ENCODE peak calls at places on chromosomes 11 and 22, in five cellular contexts. One of them, this sample, is unnamed.

GRCh38 chr11:16804104-16804947 is 65.9 kb downstream of the C11orf58 start:
- DNase-seq in tibial nerve: no peak
- DNase-seq in fibroblast of pulmonary artery: peak; percentile 93
- DNase-seq in choroid plexus epithelial cell: peak; percentile 93
- DNase-seq in A549: no peak
- DNase-seq in this sample: no peak

GRCh38 chr11:554824-555499 is 5.6 kb downstream of the LMNTD2 start:
- DNase-seq in tibial nerve: no peak
- DNase-seq in fibroblast of pulmonary artery: peak; percentile 40
- DNase-seq in choroid plexus epithelial cell: peak; percentile 52
- DNase-seq in A549: peak; percentile 69
- DNase-seq in this sample: peak; percentile 62

GRCh38 chr11:108069947-108070346 is 51.4 kb upstream of the ACAT1 start:
- DNase-seq in tibial nerve: no peak
- DNase-seq in fibroblast of pulmonary artery: peak; percentile 53
- DNase-seq in choroid plexus epithelial cell: peak; percentile 79
- DNase-seq in A549: no peak
- DNase-seq in this sample: no peak

GRCh38 chr11:126039485-126040271 is 23.0 kb downstream of the CDON start:
- DNase-seq in tibial nerve: no peak
- DNase-seq in fibroblast of pulmonary artery: no peak
- DNase-seq in choroid plexus epithelial cell: no peak
- DNase-seq in A549: no peak
- DNase-seq in this sample: no peak

GRCh38 chr11:120756931-120757330 is 245.4 kb downstream of the GRIK4 start:
- DNase-seq in tibial nerve: no peak
- DNase-seq in fibroblast of pulmonary artery: no peak
- DNase-seq in choroid plexus epithelial cell: no peak
- DNase-seq in A549: no peak
- DNase-seq in this sample: no peak

GRCh38 chr22:48629631-48630443 is 1197.8 kb downstream of the BRD1 start:
- DNase-seq in tibial nerve: no peak
- DNase-seq in fibroblast of pulmonary artery: no peak
- DNase-seq in choroid plexus epithelial cell: no peak
- DNase-seq in A549: no peak
- DNase-seq in this sample: peak; percentile 60

GRCh38 chr22:27380826-27381225 is 420.7 kb downstream of the MN1 start:
- DNase-seq in tibial nerve: no peak
- DNase-seq in fibroblast of pulmonary artery: no peak
- DNase-seq in choroid plexus epithelial cell: no peak
- DNase-seq in A549: no peak
- DNase-seq in this sample: no peak

GRCh38 chr22:36552300-36552699 is 23.3 kb upstream of the EIF3D start:
- DNase-seq in tibial nerve: no peak
- DNase-seq in fibroblast of pulmonary artery: no peak
- DNase-seq in choroid plexus epithelial cell: no peak
- DNase-seq in A549: no peak
- DNase-seq in this sample: no peak

GRCh38 chr11:92111291-92111690 is 113.3 kb upstream of the FAT3 start:
- DNase-seq in tibial nerve: no peak
- DNase-seq in fibroblast of pulmonary artery: no peak
- DNase-seq in choroid plexus epithelial cell: no peak
- DNase-seq in A549: no peak
- DNase-seq in this sample: no peak

GRCh38 chr11:70203749-70204465 is 811 bp downstream of the FADD start:
- DNase-seq in tibial nerve: no peak
- DNase-seq in fibroblast of pulmonary artery: peak; percentile 88
- DNase-seq in choroid plexus epithelial cell: peak; percentile 92
- DNase-seq in A549: peak; percentile 54
- DNase-seq in this sample: peak; percentile 53

GRCh38 chr11:70205766-70206165 is 2.7 kb downstream of the FADD start:
- DNase-seq in tibial nerve: no peak
- DNase-seq in fibroblast of pulmonary artery: no peak
- DNase-seq in choroid plexus epithelial cell: no peak
- DNase-seq in A549: no peak
- DNase-seq in this sample: no peak

GRCh38 chr11:70204466-70204799 is 1.3 kb downstream of the FADD start:
- DNase-seq in tibial nerve: no peak
- DNase-seq in fibroblast of pulmonary artery: no peak
- DNase-seq in choroid plexus epithelial cell: no peak
- DNase-seq in A549: no peak
- DNase-seq in this sample: no peak

GRCh38 chr11:70206226-70206785 is 3.2 kb downstream of the FADD start:
- DNase-seq in tibial nerve: no peak
- DNase-seq in fibroblast of pulmonary artery: no peak
- DNase-seq in choroid plexus epithelial cell: no peak
- DNase-seq in A549: no peak
- DNase-seq in this sample: no peak

DNA sequence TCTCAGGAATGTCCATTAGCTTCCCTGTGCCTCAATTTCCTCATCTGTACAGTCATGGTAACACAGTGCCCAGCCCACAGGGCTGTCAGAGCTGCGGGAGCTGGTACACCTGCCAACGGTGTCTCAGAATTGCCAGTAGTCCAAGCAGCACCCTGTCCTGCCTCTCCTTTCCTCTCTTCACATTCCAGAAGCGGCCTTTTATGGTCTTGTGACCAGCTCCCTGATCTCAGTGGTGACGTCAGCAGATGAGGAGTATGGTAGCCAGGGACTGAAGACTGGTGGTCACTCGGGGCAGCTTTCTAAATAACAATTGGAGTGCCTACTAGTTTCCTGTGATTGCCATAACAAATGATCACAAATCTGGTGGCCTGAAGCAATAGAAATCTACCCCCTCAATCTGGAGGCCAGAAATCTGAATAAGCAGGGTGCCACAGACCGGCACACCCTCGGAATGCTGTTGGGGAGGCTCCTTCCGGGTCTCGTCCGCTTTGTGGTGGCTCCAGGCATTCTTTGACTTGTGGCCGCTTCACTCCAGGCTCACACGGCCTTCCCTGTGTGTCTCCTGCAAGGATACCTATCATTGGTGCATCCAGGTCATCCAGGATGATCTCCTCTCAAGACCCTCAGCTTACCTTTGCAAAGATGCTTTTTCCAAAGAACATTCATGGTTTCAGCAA is 2.1 kb downstream of the FADD start:
- DNase-seq in tibial nerve: no peak
- DNase-seq in fibroblast of pulmonary artery: peak; percentile 35
- DNase-seq in choroid plexus epithelial cell: peak; percentile 44
- DNase-seq in A549: no peak
- DNase-seq in this sample: no peak
- H3K4me3 ChIP-seq in tibial nerve: no peak overlapping the region
- H3K4me3 ChIP-seq in fibroblast of pulmonary artery: peak overlapping the region; percentile 91
- H3K4me3 ChIP-seq in choroid plexus epithelial cell: peak overlapping the region; percentile 95
- H3K4me3 ChIP-seq in A549: peak overlapping the region; percentile 96
- H3K4me3 ChIP-seq in this sample: no peak overlapping the region

GRCh38 chr11:109552376-109552775 is 130.4 kb downstream of the C11orf87 start:
- DNase-seq in tibial nerve: no peak
- DNase-seq in fibroblast of pulmonary artery: no peak
- DNase-seq in choroid plexus epithelial cell: peak; percentile 4
- DNase-seq in A549: no peak
- DNase-seq in this sample: no peak
- H3K4me3 ChIP-seq in tibial nerve: no peak overlapping the region
- H3K4me3 ChIP-seq in fibroblast of pulmonary artery: no peak overlapping the region
- H3K4me3 ChIP-seq in choroid plexus epithelial cell: no peak overlapping the region
- H3K4me3 ChIP-seq in A549: no peak overlapping the region
- H3K4me3 ChIP-seq in this sample: no peak overlapping the region

DNA sequence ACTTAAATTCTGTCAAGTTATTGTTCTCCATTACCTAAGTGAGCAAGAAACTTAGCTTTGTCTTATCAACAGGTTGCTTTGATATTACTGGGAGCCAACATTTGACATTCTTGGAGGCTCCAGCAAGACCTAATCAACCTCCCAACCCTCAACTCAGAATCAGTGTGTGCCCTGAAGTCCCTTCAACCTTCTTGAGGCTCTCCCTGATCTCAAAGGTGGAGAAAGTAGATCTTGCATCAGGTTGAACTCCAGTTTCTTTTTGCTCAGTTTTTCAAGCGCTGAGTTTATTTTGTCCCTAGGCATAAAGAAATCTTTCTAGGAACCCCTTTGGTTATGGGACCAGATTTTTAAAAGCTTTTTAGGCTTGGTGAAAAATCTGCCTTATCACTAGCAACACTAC is 1.4 kb downstream of the FAM111A start:
- DNase-seq in tibial nerve: no peak
- DNase-seq in fibroblast of pulmonary artery: no peak
- DNase-seq in choroid plexus epithelial cell: no peak
- DNase-seq in A549: no peak
- DNase-seq in this sample: no peak
- H3K4me3 ChIP-seq in tibial nerve: peak overlapping the region; percentile 45
- H3K4me3 ChIP-seq in fibroblast of pulmonary artery: peak overlapping the region; percentile 69
- H3K4me3 ChIP-seq in choroid plexus epithelial cell: peak overlapping the region; percentile 61
- H3K4me3 ChIP-seq in A549: peak overlapping the region; percentile 73
- H3K4me3 ChIP-seq in this sample: peak overlapping the region; percentile 95

GRCh38 chr11:123145661-123146060 is 49.4 kb downstream of the CLMP start:
- DNase-seq in tibial nerve: no peak
- DNase-seq in fibroblast of pulmonary artery: no peak
- DNase-seq in choroid plexus epithelial cell: no peak
- DNase-seq in A549: no peak
- DNase-seq in this sample: no peak
- H3K4me3 ChIP-seq in tibial nerve: no peak overlapping the region
- H3K4me3 ChIP-seq in fibroblast of pulmonary artery: no peak overlapping the region
- H3K4me3 ChIP-seq in choroid plexus epithelial cell: no peak overlapping the region
- H3K4me3 ChIP-seq in A549: peak overlapping the region; percentile 32
- H3K4me3 ChIP-seq in this sample: no peak overlapping the region

GRCh38 chr11:117809236-117810055 is 12.4 kb upstream of the DSCAML1 start:
- DNase-seq in tibial nerve: peak; percentile 53
- DNase-seq in fibroblast of pulmonary artery: peak; percentile 44
- DNase-seq in choroid plexus epithelial cell: peak; percentile 46
- DNase-seq in A549: peak; percentile 86
- DNase-seq in this sample: peak; percentile 91
- H3K4me3 ChIP-seq in tibial nerve: no peak overlapping the region
- H3K4me3 ChIP-seq in fibroblast of pulmonary artery: no peak overlapping the region
- H3K4me3 ChIP-seq in choroid plexus epithelial cell: no peak overlapping the region
- H3K4me3 ChIP-seq in A549: peak overlapping the region; percentile 20
- H3K4me3 ChIP-seq in this sample: peak overlapping the region; percentile 19

DNA sequence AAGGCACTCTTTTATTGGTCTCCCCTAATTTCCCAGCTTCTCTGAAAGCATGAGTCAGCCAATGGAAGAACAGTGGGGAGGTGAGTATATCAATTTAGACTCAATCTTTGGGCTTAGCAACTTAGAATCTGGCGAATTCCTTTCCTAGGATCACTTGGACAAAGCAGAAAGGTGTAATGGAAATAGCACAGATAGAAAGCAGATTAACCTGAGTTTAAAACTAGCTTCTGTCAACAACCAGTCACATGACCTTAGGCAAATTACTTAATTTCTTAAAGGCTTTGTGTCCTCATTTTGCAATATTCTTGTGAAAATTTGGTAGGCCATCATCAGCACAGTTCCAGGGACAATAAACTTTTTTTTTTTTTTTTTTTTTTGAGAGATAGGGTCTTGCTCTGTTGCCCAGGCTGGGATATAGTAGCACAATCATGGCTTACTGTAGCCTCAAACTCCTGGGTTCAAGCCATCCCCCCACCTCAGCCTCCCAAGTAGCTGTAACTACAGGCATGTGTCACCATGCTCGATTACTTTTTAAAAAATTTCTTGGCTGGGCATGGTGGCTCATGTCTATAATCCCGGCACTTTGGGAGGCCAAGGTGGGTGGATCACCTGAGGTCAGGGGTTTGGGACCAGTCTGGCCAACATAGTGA is 40.8 kb upstream of the PCF11 start:
- DNase-seq in tibial nerve: no peak
- DNase-seq in fibroblast of pulmonary artery: no peak
- DNase-seq in choroid plexus epithelial cell: no peak
- DNase-seq in A549: no peak
- DNase-seq in this sample: no peak
- H3K4me3 ChIP-seq in tibial nerve: no peak overlapping the region
- H3K4me3 ChIP-seq in fibroblast of pulmonary artery: no peak overlapping the region
- H3K4me3 ChIP-seq in choroid plexus epithelial cell: no peak overlapping the region
- H3K4me3 ChIP-seq in A549: no peak overlapping the region
- H3K4me3 ChIP-seq in this sample: no peak overlapping the region

GRCh38 chr22:35539487-35539886 is 1.1 kb upstream of the RASD2 start:
- DNase-seq in tibial nerve: no peak
- DNase-seq in fibroblast of pulmonary artery: no peak
- DNase-seq in choroid plexus epithelial cell: no peak
- DNase-seq in A549: no peak
- DNase-seq in this sample: no peak
- H3K4me3 ChIP-seq in tibial nerve: no peak overlapping the region
- H3K4me3 ChIP-seq in fibroblast of pulmonary artery: no peak overlapping the region
- H3K4me3 ChIP-seq in choroid plexus epithelial cell: no peak overlapping the region
- H3K4me3 ChIP-seq in A549: peak overlapping the region; percentile 65
- H3K4me3 ChIP-seq in this sample: peak overlapping the region; percentile 48

GRCh38 chr22:45505991-45506743 is 3.5 kb downstream of the FBLN1 start:
- DNase-seq in tibial nerve: no peak
- DNase-seq in fibroblast of pulmonary artery: no peak
- DNase-seq in choroid plexus epithelial cell: no peak
- DNase-seq in A549: no peak
- DNase-seq in this sample: no peak

GRCh38 chr22:45502215-45503070 is at the start of gene FBLN1:
- DNase-seq in tibial nerve: no peak
- DNase-seq in fibroblast of pulmonary artery: no peak
- DNase-seq in choroid plexus epithelial cell: no peak
- DNase-seq in A549: peak; percentile 50
- DNase-seq in this sample: no peak

GRCh38 chr22:45503071-45503815 is 560 bp downstream of the FBLN1 start:
- DNase-seq in tibial nerve: no peak
- DNase-seq in fibroblast of pulmonary artery: no peak
- DNase-seq in choroid plexus epithelial cell: no peak
- DNase-seq in A549: no peak
- DNase-seq in this sample: no peak

GRCh38 chr22:45504703-45505341 is 2.1 kb downstream of the FBLN1 start:
- DNase-seq in tibial nerve: no peak
- DNase-seq in fibroblast of pulmonary artery: peak; percentile 55
- DNase-seq in choroid plexus epithelial cell: peak; percentile 55
- DNase-seq in A549: no peak
- DNase-seq in this sample: peak; percentile 17

GRCh38 chr22:45503816-45504702 is 1.4 kb downstream of the FBLN1 start:
- DNase-seq in tibial nerve: no peak
- DNase-seq in fibroblast of pulmonary artery: peak; percentile 33
- DNase-seq in choroid plexus epithelial cell: peak; percentile 80
- DNase-seq in A549: no peak
- DNase-seq in this sample: no peak
- H3K4me3 ChIP-seq in tibial nerve: peak overlapping the region; percentile 38
- H3K4me3 ChIP-seq in fibroblast of pulmonary artery: peak overlapping the region; percentile 51
- H3K4me3 ChIP-seq in choroid plexus epithelial cell: peak overlapping the region; percentile 67
- H3K4me3 ChIP-seq in A549: peak overlapping the region; percentile 76
- H3K4me3 ChIP-seq in this sample: peak overlapping the region; percentile 50

GRCh38 chr11:66542362-66542761 is 3.5 kb downstream of the ZDHHC24 start:
- DNase-seq in tibial nerve: no peak
- DNase-seq in fibroblast of pulmonary artery: peak; percentile 20
- DNase-seq in choroid plexus epithelial cell: no peak
- DNase-seq in A549: no peak
- DNase-seq in this sample: peak; percentile 37

GRCh38 chr11:66545701-66546367 is at the start of gene ZDHHC24:
- DNase-seq in tibial nerve: peak; percentile 95
- DNase-seq in fibroblast of pulmonary artery: peak; percentile 98
- DNase-seq in choroid plexus epithelial cell: peak; percentile 98
- DNase-seq in A549: peak; percentile 97
- DNase-seq in this sample: peak; percentile 97

GRCh38 chr11:66541892-66542291 is 4.0 kb downstream of the ZDHHC24 start:
- DNase-seq in tibial nerve: no peak
- DNase-seq in fibroblast of pulmonary artery: no peak
- DNase-seq in choroid plexus epithelial cell: no peak
- DNase-seq in A549: no peak
- DNase-seq in this sample: no peak

GRCh38 chr11:66546368-66546965 is at the start of gene ACTN3:
- DNase-seq in tibial nerve: peak; percentile 29
- DNase-seq in fibroblast of pulmonary artery: peak; percentile 19
- DNase-seq in choroid plexus epithelial cell: peak; percentile 21
- DNase-seq in A549: no peak
- DNase-seq in this sample: no peak

GRCh38 chr11:66543263-66544107 is 2.4 kb downstream of the ZDHHC24 start:
- DNase-seq in tibial nerve: no peak
- DNase-seq in fibroblast of pulmonary artery: peak; percentile 61
- DNase-seq in choroid plexus epithelial cell: peak; percentile 66
- DNase-seq in A549: no peak
- DNase-seq in this sample: peak; percentile 61
- H3K4me3 ChIP-seq in tibial nerve: no peak overlapping the region
- H3K4me3 ChIP-seq in fibroblast of pulmonary artery: no peak overlapping the region
- H3K4me3 ChIP-seq in choroid plexus epithelial cell: peak overlapping the region; percentile 22
- H3K4me3 ChIP-seq in A549: no peak overlapping the region
- H3K4me3 ChIP-seq in this sample: peak overlapping the region; percentile 28